ENCODE peak calls at places on chromosomes 12 and 14, in seven cellular contexts. K, T, F, E, R, G and Z are unnamed samples. For H3K4me1, the result is how much of the 10 kb centered on the place peaks cover.

GRCh38 chr14:69316449-69317391 is 56.8 kb downstream of the GALNT16 start:
- DNase-seq in F (peak), R (peak), E (no peak), K (no peak), T (peak), G (peak), Z (peak)

GRCh38 chr12:120978296-120979219 is at the start of gene HNF1A:
- DNase-seq in R (no peak), F (peak), G (no peak), K (no peak), T (no peak), E (no peak), Z (peak)

GRCh38 chr12:125228519-125229260 is 163.5 kb downstream of the AACS start:
- DNase-seq in E (no peak), K (no peak), T (no peak), R (no peak), G (no peak), F (no peak), Z (no peak)

GRCh38 chr14:35414365-35414764 is 9.8 kb upstream of the NFKBIA start:
- DNase-seq in E (no peak), R (no peak), F (no peak), K (no peak), G (peak), T (no peak), Z (no peak)

GRCh38 chr12:52164624-52165023 is 27.2 kb downstream of the KRT80 start:
- DNase-seq in E (peak), R (no peak), F (no peak), G (no peak), T (no peak), K (no peak), Z (no peak)

GRCh38 chr12:102593128-102593527 is 112.8 kb upstream of the IGF1 start:
- DNase-seq in T (no peak), K (no peak), E (no peak), G (no peak), R (no peak), F (no peak), Z (no peak)

GRCh38 chr12:1473418-1473817 is 121.0 kb downstream of the FBXL14 start:
- DNase-seq in F (peak), G (peak), T (peak), R (peak), E (no peak), K (peak), Z (no peak)

GRCh38 chr12:33654313-33654712 is 214.7 kb upstream of the SYT10 start:
- DNase-seq in F (no peak), K (no peak), T (no peak), R (no peak), E (no peak), G (no peak), Z (no peak)

GRCh38 chr12:112160611-112161010 is 35.3 kb downstream of the TRAFD1 start:
- DNase-seq in T (no peak), R (peak), K (no peak), F (no peak), G (no peak), E (no peak), Z (no peak)

GRCh38 chr14:50318031-50318626 is 6.0 kb downstream of the DMAC2L start:
- DNase-seq in K (no peak), F (no peak), R (no peak), T (no peak), E (peak), G (peak), Z (no peak)

GRCh38 chr12:93784339-93785086 is 107.3 kb downstream of the CRADD start:
- DNase-seq in R (no peak), F (peak), T (peak), K (peak), G (peak), E (peak), Z (no peak)

GRCh38 chr14:52080817-52081755 is 12.2 kb upstream of the NID2 start:
- DNase-seq in K (no peak), T (no peak), E (peak), G (peak), F (no peak), R (no peak), Z (no peak)

DNA sequence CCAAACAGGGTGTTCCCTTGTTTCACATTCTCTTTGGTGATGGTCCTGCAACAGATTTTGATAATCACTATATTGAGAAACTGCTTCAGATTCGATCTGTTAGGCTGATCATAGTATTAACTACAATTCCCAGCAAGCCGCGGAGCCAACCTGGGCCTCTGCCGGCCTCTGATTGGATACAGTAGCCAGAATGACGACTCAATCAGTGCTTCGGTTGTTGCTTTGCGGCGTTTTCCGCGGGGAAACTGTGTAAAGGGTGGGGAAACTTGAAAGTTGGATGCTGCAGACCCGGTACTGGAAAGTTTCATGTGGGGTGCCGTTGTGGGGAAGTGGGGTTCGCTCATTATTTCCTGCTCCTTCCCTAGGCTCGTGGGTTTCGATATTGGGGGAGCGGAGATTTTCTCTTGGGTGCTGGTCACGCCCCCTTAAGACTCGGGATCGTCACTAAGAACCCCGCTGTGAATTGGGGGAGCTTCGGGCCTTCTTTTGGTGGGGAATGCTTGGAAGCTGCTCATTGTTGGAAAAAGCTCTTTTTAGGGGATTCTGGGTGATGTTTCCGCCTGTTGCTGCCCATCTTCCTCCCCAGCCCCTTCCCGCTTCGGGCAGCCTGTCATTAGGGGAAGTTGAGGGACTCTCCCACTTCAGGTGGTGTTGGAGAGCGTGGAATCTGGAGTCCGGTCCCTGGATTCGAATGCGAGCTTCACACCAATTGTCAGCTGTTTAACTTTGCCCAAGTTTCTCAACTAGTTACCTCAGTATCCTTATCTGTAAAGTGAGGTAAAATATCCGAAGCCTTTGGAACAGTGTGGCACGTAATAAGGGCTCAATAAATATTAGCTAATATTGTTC is at the start of gene RAD51B:
- DNase-seq in R (peak), F (peak), T (peak), E (peak), G (peak), K (peak), Z (peak)
- TF ChIP-seq POLR2AphosphoS5 in R (no peak), F (no peak), T (peak), E (no peak), G (no peak), K (peak), Z (peak)

GRCh38 chr14:58751788-58752187 is 114.0 kb downstream of the DACT1 start:
- DNase-seq in E (no peak), R (no peak), G (no peak), K (no peak), T (no peak), F (no peak), Z (peak)
- H3K4me1 ChIP-seq in E (under half), R (under half), G (under half), K (under half), T (under half), F (under half), Z (under half)

GRCh38 chr12:104480012-104480411 is 23.3 kb downstream of the CHST11 start:
- DNase-seq in E (no peak), F (no peak), G (no peak), T (no peak), R (no peak), K (no peak), Z (no peak)

GRCh38 chr12:104479141-104479662 is 22.5 kb downstream of the CHST11 start:
- DNase-seq in T (no peak), F (no peak), E (no peak), G (no peak), K (no peak), R (no peak), Z (no peak)

GRCh38 chr12:104480826-104481457 is 24.2 kb downstream of the CHST11 start:
- DNase-seq in F (peak), E (peak), G (peak), K (no peak), R (peak), T (no peak), Z (no peak)

GRCh38 chr12:104477812-104478388 is 21.2 kb downstream of the CHST11 start:
- DNase-seq in R (no peak), E (no peak), T (no peak), F (no peak), G (no peak), K (no peak), Z (no peak)

DNA sequence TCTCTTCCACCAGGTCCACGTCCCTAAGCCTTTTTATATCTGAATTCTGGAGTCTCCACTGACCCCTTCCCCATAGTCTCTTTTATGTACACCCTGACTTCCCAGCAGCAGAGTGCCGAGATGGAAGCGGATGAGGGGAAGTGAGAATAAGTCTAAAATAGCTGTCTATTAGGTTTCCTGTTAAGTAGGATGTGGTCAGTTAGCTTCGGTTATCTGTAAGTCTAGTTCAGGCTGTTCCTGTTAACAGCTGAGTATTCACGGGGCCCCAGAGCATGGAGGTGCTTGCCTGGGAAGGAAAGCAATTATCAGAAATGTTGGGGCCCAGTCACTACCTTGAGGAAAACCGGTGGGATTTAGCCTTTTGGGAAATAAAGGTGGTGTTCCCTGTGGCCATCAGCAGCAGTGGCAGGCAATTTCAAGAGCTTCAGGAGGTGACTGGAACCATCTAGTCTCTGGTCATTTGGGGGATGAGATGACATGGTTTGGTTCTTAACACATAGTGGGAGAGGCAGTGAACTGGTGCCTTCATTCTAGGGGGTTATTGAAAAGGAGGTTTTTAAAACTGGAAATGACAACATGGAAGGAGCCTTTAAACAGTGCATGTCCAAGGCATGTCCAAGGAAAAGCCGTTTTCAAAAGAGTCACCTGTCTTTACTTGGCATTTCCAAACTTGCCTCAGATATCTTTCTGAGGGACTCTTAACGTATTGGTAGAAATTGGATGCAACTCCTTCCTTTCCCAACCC is 21.8 kb downstream of the CHST11 start:
- DNase-seq in E (no peak), K (no peak), R (peak), F (peak), G (peak), T (no peak), Z (peak)
- H3K4me3 ChIP-seq in E (no peak), K (no peak), R (peak), F (peak), G (peak), T (no peak), Z (no peak)

GRCh38 chr14:102829106-102829505 is 51.9 kb downstream of the TRAF3 start:
- DNase-seq in K (no peak), E (no peak), T (no peak), R (no peak), G (no peak), F (no peak), Z (no peak)
- TF ChIP-seq POLR2AphosphoS5 in K (no peak), E (no peak), T (no peak), R (no peak), G (no peak), F (no peak), Z (no peak)